ENCODE peak calls at places on chromosome 1, in nine cellular contexts. One of them, this sample, is unnamed.

GRCh38 chr1:50724626-50725286 is 235.3 kb downstream of the FAF1 start:
- DNase-seq in mesenteric fat pad: no peak
- DNase-seq in NCI-H510A treated with DMSO at 0.1 percent for 48 hours: no peak
- DNase-seq in A549: no peak
- DNase-seq in NT2/D1: no peak
- DNase-seq in GM12865: peak; percentile 72
- DNase-seq in NCI-H1436: no peak
- DNase-seq in head of caudate nucleus: no peak
- DNase-seq in NCI-H1417: no peak
- DNase-seq in this sample: peak; percentile 77

GRCh38 chr1:153617677-153618076 is 1.6 kb upstream of the S100A14 start:
- DNase-seq in NCI-H1436: peak; percentile 49
- DNase-seq in NCI-H1417: peak; percentile 52
- DNase-seq in NT2/D1: no peak
- DNase-seq in NCI-H510A treated with DMSO at 0.1 percent for 48 hours: no peak
- DNase-seq in GM12865: no peak
- DNase-seq in head of caudate nucleus: no peak
- DNase-seq in A549: no peak
- DNase-seq in mesenteric fat pad: no peak
- DNase-seq in this sample: peak; percentile 84

GRCh38 chr1:32060914-32061313 is 11.8 kb upstream of the TMEM39B start:
- DNase-seq in NCI-H1417: no peak
- DNase-seq in NCI-H1436: no peak
- DNase-seq in NT2/D1: peak; percentile 89
- DNase-seq in mesenteric fat pad: no peak
- DNase-seq in head of caudate nucleus: no peak
- DNase-seq in A549: no peak
- DNase-seq in GM12865: no peak
- DNase-seq in NCI-H510A treated with DMSO at 0.1 percent for 48 hours: no peak
- DNase-seq in this sample: no peak

GRCh38 chr1:156579472-156579871 is at the start of gene TTC24:
- DNase-seq in NCI-H1436: peak; percentile 55
- DNase-seq in head of caudate nucleus: no peak
- DNase-seq in NCI-H1417: no peak
- DNase-seq in NT2/D1: no peak
- DNase-seq in mesenteric fat pad: peak; percentile 57
- DNase-seq in GM12865: no peak
- DNase-seq in NCI-H510A treated with DMSO at 0.1 percent for 48 hours: no peak
- DNase-seq in A549: no peak
- DNase-seq in this sample: no peak

GRCh38 chr1:229117664-229118300 is 153.1 kb upstream of the RAB4A start:
- DNase-seq in head of caudate nucleus: no peak
- DNase-seq in NT2/D1: no peak
- DNase-seq in mesenteric fat pad: no peak
- DNase-seq in NCI-H510A treated with DMSO at 0.1 percent for 48 hours: peak; percentile 19
- DNase-seq in GM12865: no peak
- DNase-seq in NCI-H1436: no peak
- DNase-seq in NCI-H1417: no peak
- DNase-seq in A549: peak; percentile 47
- DNase-seq in this sample: no peak

GRCh38 chr1:225746361-225747179 is 31.1 kb upstream of the SRP9 start:
- DNase-seq in head of caudate nucleus: no peak
- DNase-seq in NCI-H510A treated with DMSO at 0.1 percent for 48 hours: no peak
- DNase-seq in NCI-H1436: peak; percentile 87
- DNase-seq in mesenteric fat pad: no peak
- DNase-seq in NT2/D1: peak; percentile 90
- DNase-seq in NCI-H1417: peak; percentile 72
- DNase-seq in GM12865: no peak
- DNase-seq in A549: peak; percentile 89
- DNase-seq in this sample: no peak

GRCh38 chr1:90262791-90263190 is 267.9 kb downstream of the ZNF326 start:
- DNase-seq in NCI-H510A treated with DMSO at 0.1 percent for 48 hours: no peak
- DNase-seq in mesenteric fat pad: no peak
- DNase-seq in A549: no peak
- DNase-seq in GM12865: no peak
- DNase-seq in head of caudate nucleus: no peak
- DNase-seq in NT2/D1: no peak
- DNase-seq in NCI-H1417: no peak
- DNase-seq in NCI-H1436: no peak
- DNase-seq in this sample: no peak

GRCh38 chr1:77030401-77031100 is 163.3 kb downstream of the ST6GALNAC5 start:
- DNase-seq in NCI-H1417: no peak
- DNase-seq in NCI-H510A treated with DMSO at 0.1 percent for 48 hours: no peak
- DNase-seq in NCI-H1436: no peak
- DNase-seq in GM12865: no peak
- DNase-seq in NT2/D1: no peak
- DNase-seq in head of caudate nucleus: no peak
- DNase-seq in A549: no peak
- DNase-seq in mesenteric fat pad: no peak
- DNase-seq in this sample: no peak

GRCh38 chr1:204921855-204922516 is 51.3 kb downstream of the NFASC start:
- DNase-seq in head of caudate nucleus: no peak
- DNase-seq in NCI-H1436: no peak
- DNase-seq in NCI-H1417: no peak
- DNase-seq in mesenteric fat pad: no peak
- DNase-seq in A549: no peak
- DNase-seq in NT2/D1: no peak
- DNase-seq in GM12865: no peak
- DNase-seq in NCI-H510A treated with DMSO at 0.1 percent for 48 hours: no peak
- DNase-seq in this sample: no peak

GRCh38 chr1:3632716-3633343 is 8.0 kb downstream of the TPRG1L start:
- DNase-seq in NCI-H1436: no peak
- DNase-seq in GM12865: no peak
- DNase-seq in mesenteric fat pad: no peak
- DNase-seq in head of caudate nucleus: no peak
- DNase-seq in NT2/D1: no peak
- DNase-seq in NCI-H1417: no peak
- DNase-seq in NCI-H510A treated with DMSO at 0.1 percent for 48 hours: no peak
- DNase-seq in A549: no peak
- DNase-seq in this sample: no peak

GRCh38 chr1:46204406-46204742 is 1.2 kb downstream of the LURAP1 start:
- DNase-seq in NCI-H1436: no peak
- DNase-seq in GM12865: no peak
- DNase-seq in A549: no peak
- DNase-seq in mesenteric fat pad: no peak
- DNase-seq in NT2/D1: no peak
- DNase-seq in NCI-H510A treated with DMSO at 0.1 percent for 48 hours: no peak
- DNase-seq in head of caudate nucleus: no peak
- DNase-seq in NCI-H1417: no peak
- DNase-seq in this sample: no peak

GRCh38 chr1:23593042-23593521 is 33.8 kb upstream of the ID3 start:
- DNase-seq in head of caudate nucleus: no peak
- DNase-seq in mesenteric fat pad: no peak
- DNase-seq in NCI-H1436: no peak
- DNase-seq in A549: peak; percentile 53
- DNase-seq in NCI-H510A treated with DMSO at 0.1 percent for 48 hours: peak; percentile 89
- DNase-seq in GM12865: peak; percentile 45
- DNase-seq in NT2/D1: no peak
- DNase-seq in NCI-H1417: no peak
- DNase-seq in this sample: peak; percentile 78

GRCh38 chr1:94230920-94231319 is 6.5 kb downstream of the ARHGAP29 start:
- DNase-seq in NCI-H510A treated with DMSO at 0.1 percent for 48 hours: no peak
- DNase-seq in A549: no peak
- DNase-seq in NT2/D1: no peak
- DNase-seq in head of caudate nucleus: no peak
- DNase-seq in NCI-H1417: no peak
- DNase-seq in GM12865: no peak
- DNase-seq in mesenteric fat pad: no peak
- DNase-seq in NCI-H1436: no peak
- DNase-seq in this sample: no peak

GRCh38 chr1:74357150-74357549 is 122.0 kb downstream of the TNNI3K start:
- DNase-seq in A549: no peak
- DNase-seq in mesenteric fat pad: no peak
- DNase-seq in GM12865: no peak
- DNase-seq in NCI-H1436: no peak
- DNase-seq in head of caudate nucleus: no peak
- DNase-seq in NCI-H510A treated with DMSO at 0.1 percent for 48 hours: no peak
- DNase-seq in NT2/D1: no peak
- DNase-seq in NCI-H1417: no peak
- DNase-seq in this sample: no peak

GRCh38 chr1:70509996-70510876 is 99.2 kb downstream of the CTH start:
- DNase-seq in A549: peak; percentile 66
- DNase-seq in NCI-H1436: peak; percentile 69
- DNase-seq in GM12865: peak; percentile 73
- DNase-seq in NCI-H510A treated with DMSO at 0.1 percent for 48 hours: peak; percentile 71
- DNase-seq in NT2/D1: peak; percentile 61
- DNase-seq in head of caudate nucleus: no peak
- DNase-seq in NCI-H1417: peak; percentile 26
- DNase-seq in mesenteric fat pad: no peak
- DNase-seq in this sample: peak; percentile 86

GRCh38 chr1:226349081-226349480 is 40.1 kb upstream of the LIN9 start:
- DNase-seq in NCI-H1417: no peak
- DNase-seq in head of caudate nucleus: no peak
- DNase-seq in mesenteric fat pad: no peak
- DNase-seq in NCI-H1436: no peak
- DNase-seq in A549: no peak
- DNase-seq in NCI-H510A treated with DMSO at 0.1 percent for 48 hours: no peak
- DNase-seq in NT2/D1: no peak
- DNase-seq in GM12865: no peak
- DNase-seq in this sample: peak; percentile 71

GRCh38 chr1:183283286-183283685 is 97.2 kb downstream of the LAMC2 start:
- DNase-seq in mesenteric fat pad: no peak
- DNase-seq in GM12865: no peak
- DNase-seq in NCI-H1417: no peak
- DNase-seq in NCI-H510A treated with DMSO at 0.1 percent for 48 hours: no peak
- DNase-seq in A549: no peak
- DNase-seq in head of caudate nucleus: no peak
- DNase-seq in NT2/D1: no peak
- DNase-seq in NCI-H1436: no peak
- DNase-seq in this sample: no peak